ENCODE peak calls at places on chromosome 14, in five cellular contexts. I is A549, B is K562, G is tibial nerve, M is body of pancreas. U is an unnamed sample.

GRCh38 chr14:94282991-94283723 is 9.9 kb downstream of the SERPINA10 start:
- DNase-seq in I (no peak), B (no peak), G (no peak), M (no peak), U (no peak)

GRCh38 chr14:59919582-59920377 is at the start of gene LRRC9:
- DNase-seq in I (no peak), B (peak; percentile 17), G (no peak), M (peak; percentile 75), U (peak; percentile 98)

GRCh38 chr14:100409016-100409385 is 85.9 kb downstream of the SLC25A47 start:
- DNase-seq in I (no peak), B (peak; percentile 37), G (no peak), M (no peak), U (no peak)

GRCh38 chr14:43938588-43939281 is 568.3 kb downstream of the FSCB start:
- DNase-seq in I (no peak), B (no peak), G (no peak), M (no peak), U (no peak)

GRCh38 chr14:75259510-75259855 is 19.1 kb upstream of the FOS start:
- DNase-seq in I (peak; percentile 42), B (no peak), G (no peak), M (no peak), U (no peak)

GRCh38 chr14:60165547-60165876 is 314 bp upstream of the DHRS7 start:
- DNase-seq in I (no peak), B (no peak), G (no peak), M (no peak), U (no peak)

GRCh38 chr14:94827711-94828505 is 58.0 kb upstream of the GSC start:
- DNase-seq in I (no peak), B (no peak), G (peak; percentile 39), M (peak; percentile 6), U (no peak)

GRCh38 chr14:105529506-105530445 is 3.4 kb downstream of the TMEM121 start:
- DNase-seq in I (no peak), B (peak; percentile 43), G (no peak), M (no peak), U (no peak)

GRCh38 chr14:49893309-49894213 is 679 bp downstream of the ARF6 start:
- DNase-seq in I (peak; percentile 21), B (peak; percentile 72), G (peak; percentile 19), M (peak; percentile 61), U (peak; percentile 65)

GRCh38 chr14:85731198-85731597 is 201.3 kb downstream of the FLRT2 start:
- DNase-seq in I (no peak), B (no peak), G (peak; percentile 67), M (peak; percentile 34), U (no peak)

GRCh38 chr14:59275668-59276067 is 87.2 kb downstream of the DAAM1 start:
- DNase-seq in I (peak; percentile 45), B (no peak), G (no peak), M (no peak), U (no peak)

GRCh38 chr14:59028476-59029202 is 159.8 kb upstream of the DAAM1 start:
- DNase-seq in I (peak; percentile 37), B (peak; percentile 24), G (peak; percentile 30), M (peak; percentile 61), U (peak; percentile 79)

GRCh38 chr14:75859746-75860145 is 122.0 kb downstream of the TGFB3 start:
- DNase-seq in I (no peak), B (no peak), G (no peak), M (no peak), U (no peak)

GRCh38 chr14:84021433-84021832 is 1508.5 kb upstream of the FLRT2 start:
- DNase-seq in I (no peak), B (no peak), G (no peak), M (no peak), U (no peak)

GRCh38 chr14:95258754-95259593 is 60.7 kb downstream of the CLMN start:
- DNase-seq in I (no peak), B (no peak), G (no peak), M (no peak), U (peak; percentile 49)

GRCh38 chr14:74670726-74671125 is 42.2 kb downstream of the AREL1 start:
- DNase-seq in I (no peak), B (no peak), G (no peak), M (no peak), U (no peak)

GRCh38 chr14:97180304-97181200 is 383.4 kb downstream of the VRK1 start:
- DNase-seq in I (peak; percentile 75), B (no peak), G (no peak), M (no peak), U (peak; percentile 52)

DNA sequence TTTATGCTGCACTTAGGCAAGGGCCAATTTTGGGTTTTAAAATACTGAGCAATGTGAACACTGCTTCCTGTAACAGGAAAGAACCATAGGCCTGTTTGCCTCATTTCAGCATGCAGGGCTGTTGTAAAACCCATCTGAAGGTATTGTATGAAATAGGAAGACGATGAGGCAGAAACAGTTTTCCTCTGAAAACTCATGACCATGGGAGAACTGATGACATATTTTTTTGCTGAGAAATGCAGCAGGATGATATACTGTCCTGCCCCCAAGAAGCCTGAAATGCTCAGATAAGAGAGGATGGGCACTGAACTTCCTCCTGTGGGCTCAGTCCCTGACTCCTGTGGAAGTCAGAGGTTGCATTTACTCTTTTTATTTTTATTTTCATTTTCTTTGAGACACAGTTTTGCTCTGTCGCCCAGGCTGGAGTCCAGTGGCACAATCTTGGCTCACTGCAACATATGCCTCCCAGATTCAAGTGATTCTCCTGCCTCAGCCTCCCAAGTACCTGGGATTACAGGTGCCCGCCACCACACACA is 17.4 kb downstream of the PYGL start:
- DNase-seq in I (no peak), B (peak; percentile 15), G (peak; percentile 15), M (peak; percentile 22), U (no peak)
- H3K27ac ChIP-seq in I (no peak overlapping the region), B (peak overlapping the region; percentile 85), G (no peak overlapping the region), M (no peak overlapping the region), U (no peak overlapping the region)

GRCh38 chr14:53954551-53955233 is 1.9 kb downstream of the BMP4 start:
- DNase-seq in I (no peak), B (no peak), G (peak; percentile 30), M (no peak), U (peak; percentile 74)

GRCh38 chr14:53953828-53954550 is 2.6 kb downstream of the BMP4 start:
- DNase-seq in I (peak; percentile 38), B (no peak), G (peak; percentile 38), M (peak; percentile 42), U (no peak)

GRCh38 chr14:53956427-53957201 is at the start of gene BMP4:
- DNase-seq in I (no peak), B (peak; percentile 45), G (peak; percentile 62), M (peak; percentile 53), U (peak; percentile 94)

GRCh38 chr14:53955671-53956426 is 776 bp downstream of the BMP4 start:
- DNase-seq in I (no peak), B (no peak), G (no peak), M (peak; percentile 24), U (peak; percentile 83)

GRCh38 chr14:53955234-53955556 is 1.4 kb downstream of the BMP4 start:
- DNase-seq in I (no peak), B (no peak), G (no peak), M (no peak), U (no peak)
- H3K27ac ChIP-seq in I (peak overlapping the region; percentile 65), B (no peak overlapping the region), G (peak overlapping the region; percentile 77), M (no peak overlapping the region), U (no peak overlapping the region)

DNA sequence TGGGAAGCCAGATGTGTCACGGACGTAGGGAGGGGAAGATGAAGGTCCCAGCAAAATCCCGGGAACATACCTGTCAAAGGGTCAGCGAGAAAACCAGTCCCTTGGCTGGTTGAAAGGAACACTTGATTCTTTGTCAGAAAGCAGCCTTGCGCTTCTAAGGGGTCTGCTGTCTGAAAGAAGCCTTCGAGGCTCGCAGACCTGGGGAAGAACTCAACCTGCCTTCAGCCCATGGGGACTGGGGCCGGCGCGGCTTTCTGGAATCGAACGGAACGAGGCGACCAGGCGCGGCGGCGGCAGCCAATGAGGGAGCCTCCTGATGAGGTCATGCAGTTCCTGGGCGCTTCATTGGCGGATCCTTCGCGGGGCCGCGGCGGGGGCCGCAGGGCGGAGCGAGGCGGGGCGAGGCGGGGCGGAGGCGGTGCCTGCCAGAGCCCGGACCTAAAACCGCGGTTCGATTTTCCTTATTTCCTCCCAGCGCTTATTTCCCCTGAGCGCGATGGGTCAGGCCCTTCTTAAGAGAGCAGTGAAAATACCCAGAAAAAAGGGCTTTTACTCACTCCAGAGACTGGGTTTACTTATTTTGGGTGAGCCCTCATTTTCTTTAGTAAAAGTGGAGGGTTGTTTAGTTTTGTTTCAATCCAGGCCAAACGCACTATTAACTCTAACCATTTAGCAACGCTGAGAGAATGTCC is 11.8 kb upstream of the TTC7B start:
- DNase-seq in I (peak; percentile 88), B (peak; percentile 97), G (peak; percentile 88), M (peak; percentile 95), U (peak; percentile 98)
- H3K27ac ChIP-seq in I (peak overlapping the region; percentile 32), B (peak overlapping the region; percentile 86), G (peak overlapping the region; percentile 76), M (peak overlapping the region; percentile 63), U (no peak overlapping the region)

GRCh38 chr14:99316281-99317163 is 44.5 kb upstream of the BCL11B start:
- DNase-seq in I (peak; percentile 73), B (no peak), G (no peak), M (peak; percentile 12), U (no peak)
- H3K27ac ChIP-seq in I (peak overlapping the region; percentile 77), B (no peak overlapping the region), G (no peak overlapping the region), M (no peak overlapping the region), U (no peak overlapping the region)

GRCh38 chr14:64508215-64508776 is 3.7 kb downstream of the ZBTB1 start:
- DNase-seq in I (no peak), B (no peak), G (no peak), M (no peak), U (no peak)

GRCh38 chr14:64504897-64505771 is 564 bp downstream of the ZBTB1 start:
- DNase-seq in I (peak; percentile 78), B (peak; percentile 62), G (peak; percentile 84), M (peak; percentile 93), U (peak; percentile 93)

GRCh38 chr14:64509036-64509435 is 4.5 kb downstream of the ZBTB1 start:
- DNase-seq in I (no peak), B (no peak), G (no peak), M (no peak), U (peak; percentile 91)

GRCh38 chr14:64507376-64508156 is 3.0 kb downstream of the ZBTB1 start:
- DNase-seq in I (peak; percentile 21), B (no peak), G (no peak), M (peak; percentile 21), U (no peak)

GRCh38 chr14:64506751-64507150 is 2.2 kb downstream of the ZBTB1 start:
- DNase-seq in I (no peak), B (no peak), G (no peak), M (no peak), U (no peak)
- H3K27ac ChIP-seq in I (peak overlapping the region; percentile 4), B (peak overlapping the region; percentile 54), G (peak overlapping the region; percentile 100), M (peak overlapping the region; percentile 99), U (no peak overlapping the region)

GRCh38 chr14:25110101-25110500 is 60.2 kb upstream of the STXBP6 start:
- DNase-seq in I (no peak), B (no peak), G (no peak), M (no peak), U (no peak)
- H3K27ac ChIP-seq in I (no peak overlapping the region), B (no peak overlapping the region), G (no peak overlapping the region), M (no peak overlapping the region), U (no peak overlapping the region)

U was measured in endodermal cell.